ENCODE peak calls at places on chromosomes 2 and 18, in ten cellular contexts. R, P, Y, I, C, H, K, Z, N and B are unnamed samples.

GRCh38 chr2:1051075-1051474 is 100.4 kb downstream of the SNTG2 start:
- DNase-seq in R (no peak), P (no peak), Y (no peak), I (no peak), C (no peak), H (no peak), K (peak), Z (no peak), N (no peak), B (peak)

GRCh38 chr18:37207343-37207742 is 358.3 kb downstream of the CELF4 start:
- DNase-seq in R (no peak), P (no peak), Y (no peak), I (no peak), C (no peak), H (no peak), K (no peak), Z (no peak), N (no peak), B (no peak)

GRCh38 chr2:235754381-235755207 is 260.8 kb downstream of the AGAP1 start:
- DNase-seq in R (no peak), P (no peak), Y (no peak), I (no peak), C (no peak), H (no peak), K (no peak), Z (no peak), N (no peak), B (no peak)

GRCh38 chr2:17879913-17880274 is 1.4 kb downstream of the KCNS3 start:
- DNase-seq in R (no peak), P (no peak), Y (no peak), I (no peak), C (no peak), H (no peak), K (no peak), Z (no peak), N (no peak), B (no peak)

GRCh38 chr2:129730979-129731378 is 248.5 kb upstream of the RAB6C start:
- DNase-seq in R (no peak), P (no peak), Y (no peak), I (no peak), C (no peak), H (no peak), K (no peak), Z (no peak), N (no peak), B (no peak)

GRCh38 chr2:151325696-151326095 is 31.7 kb upstream of the TNFAIP6 start:
- DNase-seq in R (peak), P (no peak), Y (no peak), I (no peak), C (no peak), H (no peak), K (no peak), Z (no peak), N (no peak), B (no peak)

GRCh38 chr2:127313359-127313758 is 19.4 kb upstream of the ERCC3 start:
- DNase-seq in R (no peak), P (no peak), Y (no peak), I (no peak), C (no peak), H (no peak), K (no peak), Z (no peak), N (no peak), B (no peak)

GRCh38 chr2:47403829-47404228 is 873 bp downstream of the MSH2 start:
- DNase-seq in R (no peak), P (no peak), Y (no peak), I (no peak), C (no peak), H (no peak), K (no peak), Z (no peak), N (no peak), B (peak)

GRCh38 chr2:79788952-79789612 is 276.2 kb downstream of the CTNNA2 start:
- DNase-seq in R (no peak), P (no peak), Y (no peak), I (no peak), C (no peak), H (no peak), K (no peak), Z (no peak), N (no peak), B (no peak)

GRCh38 chr18:40670991-40671390 is 1284.0 kb upstream of the PIK3C3 start:
- DNase-seq in R (no peak), P (no peak), Y (no peak), I (no peak), C (no peak), H (no peak), K (no peak), Z (no peak), N (no peak), B (no peak)

GRCh38 chr2:127155901-127156300 is 48.9 kb upstream of the BIN1 start:
- DNase-seq in R (no peak), P (no peak), Y (no peak), I (no peak), C (no peak), H (no peak), K (no peak), Z (no peak), N (no peak), B (no peak)

GRCh38 chr2:52861606-52862005 is 906.0 kb upstream of the CHAC2 start:
- DNase-seq in R (no peak), P (no peak), Y (no peak), I (no peak), C (no peak), H (no peak), K (no peak), Z (no peak), N (no peak), B (peak)

GRCh38 chr18:57559311-57559710 is 27.2 kb downstream of the FECH start:
- DNase-seq in R (no peak), P (no peak), Y (no peak), I (no peak), C (no peak), H (no peak), K (no peak), Z (no peak), N (no peak), B (no peak)

GRCh38 chr2:68458962-68459361 is 8.1 kb downstream of the FBXO48 start:
- DNase-seq in R (no peak), P (no peak), Y (no peak), I (no peak), C (no peak), H (no peak), K (no peak), Z (no peak), N (no peak), B (no peak)

GRCh38 chr2:235467586-235467985 is 26.3 kb upstream of the AGAP1 start:
- DNase-seq in R (no peak), P (no peak), Y (no peak), I (no peak), C (no peak), H (no peak), K (peak), Z (no peak), N (no peak), B (no peak)

GRCh38 chr18:63848159-63848558 is 39.3 kb upstream of the SERPINB2 start:
- DNase-seq in R (no peak), P (no peak), Y (peak), I (no peak), C (no peak), H (no peak), K (peak), Z (no peak), N (no peak), B (peak)

GRCh38 chr2:241309684-241310117 is 5.8 kb downstream of the HDLBP start:
- DNase-seq in R (no peak), P (peak), Y (no peak), I (peak), C (no peak), H (no peak), K (peak), Z (no peak), N (peak), B (no peak)

GRCh38 chr2:127562930-127563329 is 27.4 kb downstream of the MYO7B start:
- DNase-seq in R (no peak), P (no peak), Y (no peak), I (no peak), C (no peak), H (no peak), K (no peak), Z (no peak), N (no peak), B (no peak)

GRCh38 chr2:8608411-8608954 is 73.4 kb upstream of the ID2 start:
- DNase-seq in R (no peak), P (no peak), Y (no peak), I (no peak), C (no peak), H (no peak), K (no peak), Z (no peak), N (no peak), B (peak)

GRCh38 chr2:217223222-217223930 is 363.5 kb upstream of the TNP1 start:
- DNase-seq in R (no peak), P (no peak), Y (no peak), I (no peak), C (no peak), H (no peak), K (peak), Z (no peak), N (no peak), B (peak)

GRCh38 chr2:172976076-172976579 is 99.5 kb upstream of the MAP3K20 start:
- DNase-seq in R (no peak), P (no peak), Y (no peak), I (no peak), C (no peak), H (no peak), K (no peak), Z (no peak), N (no peak), B (no peak)

GRCh38 chr18:41353726-41354125 is 601.3 kb upstream of the PIK3C3 start:
- DNase-seq in R (no peak), P (no peak), Y (no peak), I (no peak), C (no peak), H (no peak), K (no peak), Z (no peak), N (no peak), B (no peak)

GRCh38 chr18:449374-449773 is 51.1 kb downstream of the COLEC12 start:
- DNase-seq in R (no peak), P (no peak), Y (no peak), I (no peak), C (no peak), H (no peak), K (no peak), Z (peak), N (no peak), B (no peak)

GRCh38 chr2:218876562-218877219 is 4.0 kb upstream of the WNT10A start:
- DNase-seq in R (no peak), P (peak), Y (peak), I (peak), C (peak), H (peak), K (peak), Z (no peak), N (peak), B (peak)

GRCh38 chr2:220166616-220167015 is 539.2 kb downstream of the SLC4A3 start:
- DNase-seq in R (no peak), P (no peak), Y (no peak), I (no peak), C (no peak), H (no peak), K (no peak), Z (no peak), N (no peak), B (no peak)

GRCh38 chr2:237729681-237730475 is 68.7 kb upstream of the RBM44 start:
- DNase-seq in R (no peak), P (no peak), Y (no peak), I (no peak), C (no peak), H (no peak), K (no peak), Z (no peak), N (no peak), B (no peak)

GRCh38 chr18:35029103-35029502 is 12.1 kb upstream of the MAPRE2 start:
- DNase-seq in R (no peak), P (no peak), Y (no peak), I (no peak), C (no peak), H (no peak), K (peak), Z (peak), N (no peak), B (peak)

GRCh38 chr2:206853880-206854279 is 85.4 kb upstream of the CPO start:
- DNase-seq in R (no peak), P (no peak), Y (no peak), I (no peak), C (no peak), H (no peak), K (no peak), Z (no peak), N (no peak), B (no peak)